ENCODE peak calls at places on chromosomes 6 and 20, in ten cellular contexts. D is retina; G is HTR-8/SVneo; N is head of caudate nucleus; E is NCI-H2107; H is stimulated activated CD8-positive, alpha-beta memory T cell treated with anti-CD3 and anti-CD28 coated beads, Interleukin-12 subunit alpha, Interleukin-12 subunit beta, amount 100 ng/mL, for 4 hours; K is midbrain; P is Right ventricle myocardium superior; O is PC-3; C is stimulated activated CD4-positive, alpha-beta T cell treated with anti-CD3 and anti-CD28 coated beads, Interleukin-12 subunit alpha, Interleukin-12 subunit beta, amount 100 ng/mL, for 48 hours. L is an unnamed sample.

GRCh38 chr20:25236450-25237304 is 11.2 kb upstream of the PYGB start:
- DNase-seq in E (no peak), G (no peak), N (no peak), H (no peak), K (no peak), O (no peak), D (no peak), C (no peak), P (peak; percentile 36), L (no peak)

GRCh38 chr6:41546475-41546865 is 289 bp downstream of the FOXP4 start:
- DNase-seq in E (no peak), G (no peak), C (peak; percentile 26), K (no peak), N (no peak), H (no peak), D (no peak), O (peak; percentile 50), P (no peak), L (peak; percentile 43)

GRCh38 chr6:29708432-29709177 is 14.6 kb upstream of the HLA-F start:
- DNase-seq in H (no peak), C (no peak), N (no peak), D (no peak), E (no peak), G (no peak), O (no peak), K (no peak), P (no peak), L (peak; percentile 84)

GRCh38 chr20:2626853-2627541 is 25.4 kb upstream of the NOP56 start:
- DNase-seq in O (peak; percentile 83), G (no peak), E (no peak), P (no peak), K (no peak), H (no peak), C (no peak), N (no peak), D (no peak), L (no peak)

GRCh38 chr6:17959317-17959716 is 28.1 kb downstream of the KIF13A start:
- DNase-seq in C (no peak), E (no peak), P (no peak), G (no peak), O (no peak), K (no peak), N (no peak), D (no peak), H (no peak), L (no peak)

GRCh38 chr20:17014217-17014616 is 212.6 kb upstream of the PCSK2 start:
- DNase-seq in E (no peak), H (no peak), C (no peak), N (peak; percentile 69), P (no peak), D (peak; percentile 75), G (no peak), K (no peak), O (no peak), L (no peak)

GRCh38 chr6:151269318-151269995 is 29.7 kb downstream of the AKAP12 start:
- DNase-seq in K (no peak), G (no peak), N (no peak), H (no peak), E (no peak), D (no peak), O (peak; percentile 3), C (no peak), P (no peak), L (no peak)

GRCh38 chr20:20712004-20712473 is 405 bp downstream of the RALGAPA2 start:
- DNase-seq in D (no peak), P (peak; percentile 50), C (no peak), E (no peak), G (peak; percentile 5), K (no peak), O (no peak), H (no peak), N (peak; percentile 38), L (peak; percentile 9)

GRCh38 chr20:3315110-3315509 is 76.1 kb upstream of the SLC4A11 start:
- DNase-seq in D (no peak), N (no peak), C (no peak), O (no peak), K (peak; percentile 39), H (no peak), P (no peak), G (no peak), E (no peak), L (no peak)

GRCh38 chr20:11261533-11262000 is 587.8 kb upstream of the JAG1 start:
- DNase-seq in C (no peak), K (no peak), H (no peak), N (no peak), D (no peak), O (peak; percentile 72), E (no peak), P (no peak), G (peak; percentile 37), L (no peak)

GRCh38 chr20:49432562-49432961 is 49.9 kb downstream of the KCNB1 start:
- DNase-seq in C (no peak), P (no peak), H (no peak), N (peak; percentile 61), D (no peak), O (no peak), K (no peak), E (no peak), G (no peak), L (no peak)

GRCh38 chr20:7629880-7630279 is 310.4 kb downstream of the HAO1 start:
- DNase-seq in G (no peak), P (no peak), O (peak; percentile 31), E (no peak), H (no peak), C (no peak), N (no peak), K (no peak), D (no peak), L (no peak)

GRCh38 chr20:33851842-33852466 is 40.8 kb downstream of the CHMP4B start:
- DNase-seq in G (no peak), N (no peak), E (no peak), O (no peak), C (no peak), H (no peak), P (no peak), D (no peak), K (no peak), L (no peak)

GRCh38 chr6:144305985-144306384 is 20.9 kb downstream of the UTRN start:
- DNase-seq in N (no peak), D (no peak), E (no peak), K (no peak), P (no peak), C (no peak), O (peak; percentile 28), H (peak; percentile 2), G (no peak), L (peak; percentile 63)